ENCODE peak calls at places on chromosomes 2 and 18, in ten cellular contexts. One of them, this sample, is unnamed.

GRCh38 chr18:42281124-42281523 is 326.1 kb downstream of the PIK3C3 start:
- DNase-seq in cardiac septum: no peak
- DNase-seq in AG09319: no peak
- DNase-seq in NCI-H1105: no peak
- DNase-seq in KG1: no peak
- DNase-seq in NCI-H1092: no peak
- DNase-seq in RPMI7951: no peak
- DNase-seq in iris pigment epithelial cell: no peak
- DNase-seq in left colon: no peak
- DNase-seq in HFF-Myc: no peak
- DNase-seq in this sample: no peak

GRCh38 chr2:109526442-109526970 is 87.3 kb downstream of the SEPTIN10 start:
- DNase-seq in HFF-Myc: no peak
- DNase-seq in RPMI7951: no peak
- DNase-seq in cardiac septum: peak
- DNase-seq in NCI-H1105: no peak
- DNase-seq in iris pigment epithelial cell: no peak
- DNase-seq in KG1: no peak
- DNase-seq in NCI-H1092: no peak
- DNase-seq in left colon: no peak
- DNase-seq in AG09319: no peak
- DNase-seq in this sample: no peak

GRCh38 chr18:55635439-55635838 is 47.4 kb upstream of the TCF4 start:
- DNase-seq in HFF-Myc: no peak
- DNase-seq in AG09319: no peak
- DNase-seq in NCI-H1105: no peak
- DNase-seq in KG1: no peak
- DNase-seq in NCI-H1092: no peak
- DNase-seq in cardiac septum: no peak
- DNase-seq in left colon: no peak
- DNase-seq in iris pigment epithelial cell: no peak
- DNase-seq in RPMI7951: peak
- DNase-seq in this sample: no peak

GRCh38 chr2:191404568-191404991 is 159.4 kb downstream of the MYO1B start:
- DNase-seq in NCI-H1105: no peak
- DNase-seq in RPMI7951: no peak
- DNase-seq in cardiac septum: no peak
- DNase-seq in HFF-Myc: no peak
- DNase-seq in left colon: no peak
- DNase-seq in AG09319: no peak
- DNase-seq in NCI-H1092: no peak
- DNase-seq in iris pigment epithelial cell: peak
- DNase-seq in KG1: no peak
- DNase-seq in this sample: no peak

GRCh38 chr18:34746614-34747013 is 36.5 kb downstream of the DTNA start:
- DNase-seq in NCI-H1105: no peak
- DNase-seq in AG09319: no peak
- DNase-seq in left colon: no peak
- DNase-seq in HFF-Myc: no peak
- DNase-seq in iris pigment epithelial cell: no peak
- DNase-seq in NCI-H1092: no peak
- DNase-seq in cardiac septum: no peak
- DNase-seq in RPMI7951: no peak
- DNase-seq in KG1: no peak
- DNase-seq in this sample: no peak

GRCh38 chr2:224650815-224651439 is 65.2 kb downstream of the CCDC195 start:
- DNase-seq in iris pigment epithelial cell: peak
- DNase-seq in AG09319: peak
- DNase-seq in NCI-H1105: peak
- DNase-seq in cardiac septum: no peak
- DNase-seq in KG1: peak
- DNase-seq in HFF-Myc: peak
- DNase-seq in NCI-H1092: peak
- DNase-seq in RPMI7951: peak
- DNase-seq in left colon: no peak
- DNase-seq in this sample: peak

GRCh38 chr2:151930042-151930441 is 101.8 kb upstream of the ARL5A start:
- DNase-seq in NCI-H1092: no peak
- DNase-seq in RPMI7951: no peak
- DNase-seq in NCI-H1105: no peak
- DNase-seq in iris pigment epithelial cell: no peak
- DNase-seq in left colon: no peak
- DNase-seq in cardiac septum: no peak
- DNase-seq in HFF-Myc: no peak
- DNase-seq in AG09319: no peak
- DNase-seq in KG1: no peak
- DNase-seq in this sample: no peak

GRCh38 chr2:239195318-239195871 is 205.4 kb downstream of the HDAC4 start:
- DNase-seq in AG09319: no peak
- DNase-seq in RPMI7951: peak
- DNase-seq in iris pigment epithelial cell: no peak
- DNase-seq in left colon: no peak
- DNase-seq in cardiac septum: peak
- DNase-seq in NCI-H1092: no peak
- DNase-seq in HFF-Myc: no peak
- DNase-seq in NCI-H1105: no peak
- DNase-seq in KG1: no peak
- DNase-seq in this sample: no peak

GRCh38 chr2:177622516-177622915 is 229.9 kb downstream of the AGPS start:
- DNase-seq in NCI-H1105: peak
- DNase-seq in RPMI7951: no peak
- DNase-seq in left colon: no peak
- DNase-seq in NCI-H1092: no peak
- DNase-seq in iris pigment epithelial cell: no peak
- DNase-seq in AG09319: no peak
- DNase-seq in HFF-Myc: no peak
- DNase-seq in KG1: no peak
- DNase-seq in cardiac septum: no peak
- DNase-seq in this sample: peak

GRCh38 chr18:2971741-2972552 is 41.0 kb downstream of the LPIN2 start:
- DNase-seq in iris pigment epithelial cell: no peak
- DNase-seq in RPMI7951: peak
- DNase-seq in NCI-H1092: no peak
- DNase-seq in AG09319: no peak
- DNase-seq in KG1: no peak
- DNase-seq in cardiac septum: peak
- DNase-seq in left colon: peak
- DNase-seq in HFF-Myc: no peak
- DNase-seq in NCI-H1105: no peak
- DNase-seq in this sample: no peak

GRCh38 chr2:145344076-145344724 is 824.3 kb upstream of the ZEB2 start:
- DNase-seq in left colon: no peak
- DNase-seq in cardiac septum: no peak
- DNase-seq in iris pigment epithelial cell: peak
- DNase-seq in NCI-H1092: no peak
- DNase-seq in HFF-Myc: no peak
- DNase-seq in RPMI7951: peak
- DNase-seq in AG09319: no peak
- DNase-seq in NCI-H1105: no peak
- DNase-seq in KG1: no peak
- DNase-seq in this sample: no peak

GRCh38 chr18:1663879-1664705 is 759.4 kb downstream of the ADCYAP1 start:
- DNase-seq in left colon: peak
- DNase-seq in cardiac septum: no peak
- DNase-seq in HFF-Myc: no peak
- DNase-seq in AG09319: no peak
- DNase-seq in RPMI7951: peak
- DNase-seq in NCI-H1092: peak
- DNase-seq in NCI-H1105: no peak
- DNase-seq in iris pigment epithelial cell: peak
- DNase-seq in KG1: peak
- DNase-seq in this sample: no peak

GRCh38 chr2:182324665-182325064 is 102.2 kb downstream of the PDE1A start:
- DNase-seq in left colon: no peak
- DNase-seq in iris pigment epithelial cell: peak
- DNase-seq in AG09319: peak
- DNase-seq in KG1: no peak
- DNase-seq in NCI-H1092: no peak
- DNase-seq in HFF-Myc: no peak
- DNase-seq in RPMI7951: no peak
- DNase-seq in cardiac septum: no peak
- DNase-seq in NCI-H1105: no peak
- DNase-seq in this sample: peak

GRCh38 chr2:156459720-156460119 is 23.5 kb downstream of the GPD2 start:
- DNase-seq in iris pigment epithelial cell: no peak
- DNase-seq in KG1: no peak
- DNase-seq in AG09319: no peak
- DNase-seq in NCI-H1092: no peak
- DNase-seq in HFF-Myc: no peak
- DNase-seq in left colon: no peak
- DNase-seq in cardiac septum: no peak
- DNase-seq in NCI-H1105: no peak
- DNase-seq in RPMI7951: peak
- DNase-seq in this sample: no peak

GRCh38 chr2:157696036-157696435 is 67.4 kb upstream of the ACVR1C start:
- DNase-seq in HFF-Myc: no peak
- DNase-seq in NCI-H1105: no peak
- DNase-seq in cardiac septum: no peak
- DNase-seq in iris pigment epithelial cell: peak
- DNase-seq in NCI-H1092: no peak
- DNase-seq in AG09319: no peak
- DNase-seq in RPMI7951: no peak
- DNase-seq in KG1: no peak
- DNase-seq in left colon: no peak
- DNase-seq in this sample: peak

GRCh38 chr18:79106084-79106483 is 36.9 kb downstream of the ATP9B start:
- DNase-seq in HFF-Myc: no peak
- DNase-seq in left colon: no peak
- DNase-seq in RPMI7951: no peak
- DNase-seq in cardiac septum: no peak
- DNase-seq in AG09319: no peak
- DNase-seq in NCI-H1092: no peak
- DNase-seq in iris pigment epithelial cell: no peak
- DNase-seq in KG1: no peak
- DNase-seq in NCI-H1105: no peak
- DNase-seq in this sample: no peak

GRCh38 chr2:162014751-162015150 is 59.3 kb downstream of the DPP4 start:
- DNase-seq in iris pigment epithelial cell: peak
- DNase-seq in HFF-Myc: no peak
- DNase-seq in cardiac septum: no peak
- DNase-seq in AG09319: no peak
- DNase-seq in NCI-H1092: no peak
- DNase-seq in NCI-H1105: no peak
- DNase-seq in left colon: no peak
- DNase-seq in KG1: no peak
- DNase-seq in RPMI7951: no peak
- DNase-seq in this sample: no peak

GRCh38 chr2:27959496-27959895 is 69.0 kb downstream of the BABAM2 start:
- DNase-seq in AG09319: no peak
- DNase-seq in HFF-Myc: no peak
- DNase-seq in KG1: peak
- DNase-seq in NCI-H1105: no peak
- DNase-seq in left colon: peak
- DNase-seq in iris pigment epithelial cell: peak
- DNase-seq in cardiac septum: no peak
- DNase-seq in NCI-H1092: no peak
- DNase-seq in RPMI7951: peak
- DNase-seq in this sample: peak

GRCh38 chr2:11716689-11717321 is 29.6 kb upstream of the LPIN1 start:
- DNase-seq in left colon: no peak
- DNase-seq in cardiac septum: no peak
- DNase-seq in KG1: no peak
- DNase-seq in NCI-H1092: no peak
- DNase-seq in AG09319: no peak
- DNase-seq in HFF-Myc: no peak
- DNase-seq in NCI-H1105: no peak
- DNase-seq in RPMI7951: no peak
- DNase-seq in iris pigment epithelial cell: peak
- DNase-seq in this sample: peak

GRCh38 chr18:12093520-12094257 is at the start of gene ANKRD62:
- DNase-seq in NCI-H1105: no peak
- DNase-seq in RPMI7951: no peak
- DNase-seq in AG09319: no peak
- DNase-seq in NCI-H1092: no peak
- DNase-seq in cardiac septum: no peak
- DNase-seq in iris pigment epithelial cell: no peak
- DNase-seq in KG1: no peak
- DNase-seq in HFF-Myc: no peak
- DNase-seq in left colon: no peak
- DNase-seq in this sample: no peak

GRCh38 chr18:49250819-49251388 is 209.5 kb downstream of the DYM start:
- DNase-seq in NCI-H1092: peak
- DNase-seq in cardiac septum: no peak
- DNase-seq in KG1: peak
- DNase-seq in NCI-H1105: no peak
- DNase-seq in AG09319: no peak
- DNase-seq in RPMI7951: peak
- DNase-seq in HFF-Myc: no peak
- DNase-seq in left colon: no peak
- DNase-seq in iris pigment epithelial cell: peak
- DNase-seq in this sample: peak

GRCh38 chr2:72859831-72860262 is 27.4 kb upstream of the SPR start:
- DNase-seq in RPMI7951: peak
- DNase-seq in NCI-H1092: peak
- DNase-seq in cardiac septum: no peak
- DNase-seq in KG1: peak
- DNase-seq in NCI-H1105: peak
- DNase-seq in iris pigment epithelial cell: peak
- DNase-seq in HFF-Myc: no peak
- DNase-seq in left colon: peak
- DNase-seq in AG09319: peak
- DNase-seq in this sample: peak

GRCh38 chr2:20135631-20136050 is 84.2 kb upstream of the LAPTM4A start:
- DNase-seq in cardiac septum: peak
- DNase-seq in iris pigment epithelial cell: peak
- DNase-seq in AG09319: peak
- DNase-seq in KG1: no peak
- DNase-seq in NCI-H1105: peak
- DNase-seq in HFF-Myc: no peak
- DNase-seq in NCI-H1092: peak
- DNase-seq in left colon: peak
- DNase-seq in RPMI7951: peak
- DNase-seq in this sample: peak

GRCh38 chr2:173782681-173783080 is 182.5 kb downstream of the SP3 start:
- DNase-seq in KG1: no peak
- DNase-seq in cardiac septum: no peak
- DNase-seq in AG09319: no peak
- DNase-seq in NCI-H1092: no peak
- DNase-seq in iris pigment epithelial cell: no peak
- DNase-seq in RPMI7951: no peak
- DNase-seq in HFF-Myc: no peak
- DNase-seq in NCI-H1105: no peak
- DNase-seq in left colon: no peak
- DNase-seq in this sample: no peak

GRCh38 chr2:205613970-205614559 is 68.2 kb upstream of the NRP2 start:
- DNase-seq in RPMI7951: peak
- DNase-seq in KG1: no peak
- DNase-seq in NCI-H1105: no peak
- DNase-seq in left colon: no peak
- DNase-seq in AG09319: no peak
- DNase-seq in cardiac septum: no peak
- DNase-seq in HFF-Myc: no peak
- DNase-seq in iris pigment epithelial cell: no peak
- DNase-seq in NCI-H1092: no peak
- DNase-seq in this sample: no peak

GRCh38 chr2:233059547-233059796 is 670 bp upstream of the INPP5D start:
- DNase-seq in iris pigment epithelial cell: no peak
- DNase-seq in AG09319: no peak
- DNase-seq in HFF-Myc: no peak
- DNase-seq in left colon: no peak
- DNase-seq in NCI-H1105: no peak
- DNase-seq in NCI-H1092: no peak
- DNase-seq in KG1: no peak
- DNase-seq in RPMI7951: no peak
- DNase-seq in cardiac septum: no peak
- DNase-seq in this sample: no peak

GRCh38 chr2:30866974-30867373 is 59.7 kb upstream of the CAPN13 start:
- DNase-seq in cardiac septum: no peak
- DNase-seq in iris pigment epithelial cell: no peak
- DNase-seq in left colon: no peak
- DNase-seq in HFF-Myc: no peak
- DNase-seq in NCI-H1105: no peak
- DNase-seq in KG1: peak
- DNase-seq in RPMI7951: no peak
- DNase-seq in AG09319: no peak
- DNase-seq in NCI-H1092: no peak
- DNase-seq in this sample: no peak

GRCh38 chr2:164843346-164843841 is 1.8 kb upstream of the COBLL1 start:
- DNase-seq in NCI-H1092: no peak
- DNase-seq in cardiac septum: no peak
- DNase-seq in NCI-H1105: no peak
- DNase-seq in RPMI7951: no peak
- DNase-seq in iris pigment epithelial cell: peak
- DNase-seq in AG09319: no peak
- DNase-seq in left colon: no peak
- DNase-seq in KG1: no peak
- DNase-seq in HFF-Myc: no peak
- DNase-seq in this sample: peak

This sample was measured in HCEC 1CT.